ENCODE peak calls at places on chromosomes 13 and 19, in six cellular contexts. D is PC-9; V is GM19239; K is activated naive CD8-positive, alpha-beta T cell treated with anti-CD3 and anti-CD28 coated beads for 36 hours; S is small intestine; Y is stimulated activated naive CD4-positive, alpha-beta T cell. E is an unnamed sample.

GRCh38 chr19:23436318-23436717 is 41.0 kb upstream of the ZNF91 start:
- DNase-seq in D (peak), V (no peak), K (no peak), S (no peak), Y (no peak), E (no peak)

GRCh38 chr13:109416001-109416400 is 370.4 kb downstream of the IRS2 start:
- DNase-seq in D (no peak), V (no peak), K (no peak), S (no peak), Y (no peak), E (no peak)

GRCh38 chr13:51000576-51001260 is 91.1 kb downstream of the RNASEH2B start:
- DNase-seq in D (no peak), V (no peak), K (no peak), S (no peak), Y (no peak), E (no peak)

GRCh38 chr19:19185853-19186728 is 5.9 kb downstream of the BORCS8 start:
- DNase-seq in D (peak), V (no peak), K (peak), S (peak), Y (peak), E (no peak)

GRCh38 chr13:36163809-36164308 is 32.7 kb upstream of the DCLK1 start:
- DNase-seq in D (peak), V (no peak), K (no peak), S (peak), Y (no peak), E (no peak)

GRCh38 chr13:41273806-41274441 is 10.5 kb upstream of the MTRF1 start:
- DNase-seq in D (no peak), V (no peak), K (no peak), S (peak), Y (no peak), E (no peak)

GRCh38 chr13:79679334-79679733 is 198.4 kb downstream of the NDFIP2 start:
- DNase-seq in D (peak), V (peak), K (peak), S (peak), Y (no peak), E (peak)

GRCh38 chr19:33492951-33493350 is 28.6 kb downstream of the PEPD start:
- DNase-seq in D (no peak), V (no peak), K (no peak), S (no peak), Y (no peak), E (no peak)

GRCh38 chr13:49356224-49356623 is 87.6 kb downstream of the CAB39L start:
- DNase-seq in D (no peak), V (no peak), K (no peak), S (no peak), Y (no peak), E (no peak)

GRCh38 chr19:34375598-34375997 is 10.6 kb downstream of the GPI start:
- DNase-seq in D (no peak), V (no peak), K (no peak), S (no peak), Y (no peak), E (no peak)

E was measured in GM12864.